ENCODE peak calls at places on chromosome 22, in four cellular contexts. One of them, this sample, is unnamed. For H3K4me1, the result is how much of the 10 kb centered on the place peaks cover.

GRCh38 chr22:24947881-24948280 is 1.4 kb upstream of the LHFPL7 start:
- DNase-seq in fibroblast of lung: no peak
- DNase-seq in thoracic aorta: no peak
- DNase-seq in right atrium auricular region: no peak
- DNase-seq in this sample: no peak

GRCh38 chr22:43378011-43378704 is 33.7 kb upstream of the MPPED1 start:
- DNase-seq in fibroblast of lung: peak
- DNase-seq in thoracic aorta: no peak
- DNase-seq in right atrium auricular region: no peak
- DNase-seq in this sample: no peak

GRCh38 chr22:25908755-25909154 is 166.8 kb downstream of the MYO18B start:
- DNase-seq in fibroblast of lung: no peak
- DNase-seq in thoracic aorta: no peak
- DNase-seq in right atrium auricular region: no peak
- DNase-seq in this sample: no peak

GRCh38 chr22:44819966-44820631 is 67.7 kb downstream of the ARHGAP8 start:
- DNase-seq in fibroblast of lung: no peak
- DNase-seq in thoracic aorta: no peak
- DNase-seq in right atrium auricular region: no peak
- DNase-seq in this sample: no peak

GRCh38 chr22:38017272-38017920 is 33.0 kb upstream of the SOX10 start:
- DNase-seq in fibroblast of lung: peak
- DNase-seq in thoracic aorta: no peak
- DNase-seq in right atrium auricular region: peak
- DNase-seq in this sample: no peak

GRCh38 chr22:41927813-41928212 is 1.2 kb upstream of the TNFRSF13C start:
- DNase-seq in fibroblast of lung: no peak
- DNase-seq in thoracic aorta: no peak
- DNase-seq in right atrium auricular region: no peak
- DNase-seq in this sample: no peak

GRCh38 chr22:42920101-42920820 is 63.2 kb upstream of the ARFGAP3 start:
- DNase-seq in fibroblast of lung: no peak
- DNase-seq in thoracic aorta: no peak
- DNase-seq in right atrium auricular region: no peak
- DNase-seq in this sample: no peak

GRCh38 chr22:25176799-25177198 is 22.9 kb upstream of the CRYBB3 start:
- DNase-seq in fibroblast of lung: no peak
- DNase-seq in thoracic aorta: no peak
- DNase-seq in right atrium auricular region: no peak
- DNase-seq in this sample: no peak

GRCh38 chr22:37330200-37331033 is 48.1 kb downstream of the CYTH4 start:
- DNase-seq in fibroblast of lung: peak
- DNase-seq in thoracic aorta: no peak
- DNase-seq in right atrium auricular region: no peak
- DNase-seq in this sample: no peak

GRCh38 chr22:43587574-43587973 is 175.8 kb downstream of the MPPED1 start:
- DNase-seq in fibroblast of lung: peak
- DNase-seq in thoracic aorta: no peak
- DNase-seq in right atrium auricular region: no peak
- DNase-seq in this sample: peak

GRCh38 chr22:47659467-47660302 is 897.2 kb downstream of the TBC1D22A start:
- DNase-seq in fibroblast of lung: no peak
- DNase-seq in thoracic aorta: no peak
- DNase-seq in right atrium auricular region: no peak
- DNase-seq in this sample: peak

GRCh38 chr22:31248965-31249940 is 37.2 kb downstream of the LIMK2 start:
- DNase-seq in fibroblast of lung: no peak
- DNase-seq in thoracic aorta: no peak
- DNase-seq in right atrium auricular region: no peak
- DNase-seq in this sample: no peak

GRCh38 chr22:37496651-37497599 is 10.7 kb upstream of the MFNG start:
- DNase-seq in fibroblast of lung: peak
- DNase-seq in thoracic aorta: no peak
- DNase-seq in right atrium auricular region: no peak
- DNase-seq in this sample: no peak

GRCh38 chr22:37329239-37330140 is 47.2 kb downstream of the CYTH4 start:
- DNase-seq in fibroblast of lung: peak
- DNase-seq in thoracic aorta: no peak
- DNase-seq in right atrium auricular region: no peak
- DNase-seq in this sample: no peak

GRCh38 chr22:36197065-36197440 is 4.6 kb downstream of the APOL4 start:
- DNase-seq in fibroblast of lung: peak
- DNase-seq in thoracic aorta: no peak
- DNase-seq in right atrium auricular region: peak
- DNase-seq in this sample: no peak

GRCh38 chr22:38176170-38176741 is 5.4 kb downstream of the PLA2G6 start:
- DNase-seq in fibroblast of lung: peak
- DNase-seq in thoracic aorta: no peak
- DNase-seq in right atrium auricular region: peak
- DNase-seq in this sample: no peak

GRCh38 chr22:31089101-31090100 is 8.3 kb downstream of the SMTN start:
- DNase-seq in fibroblast of lung: peak
- DNase-seq in thoracic aorta: no peak
- DNase-seq in right atrium auricular region: no peak
- DNase-seq in this sample: peak

GRCh38 chr22:25448435-25449051 is 115.9 kb upstream of the GRK3 start:
- DNase-seq in fibroblast of lung: peak
- DNase-seq in thoracic aorta: no peak
- DNase-seq in right atrium auricular region: no peak
- DNase-seq in this sample: no peak

GRCh38 chr22:41974691-41975290 is 5.5 kb downstream of the SEPTIN3 start:
- DNase-seq in fibroblast of lung: no peak
- DNase-seq in thoracic aorta: no peak
- DNase-seq in right atrium auricular region: no peak
- DNase-seq in this sample: no peak

GRCh38 chr22:43013355-43014061 is 1.4 kb downstream of the PACSIN2 start:
- DNase-seq in fibroblast of lung: no peak
- DNase-seq in thoracic aorta: no peak
- DNase-seq in right atrium auricular region: no peak
- DNase-seq in this sample: no peak

GRCh38 chr22:36860821-36861659 is at the start of gene NCF4:
- DNase-seq in fibroblast of lung: no peak
- DNase-seq in thoracic aorta: peak
- DNase-seq in right atrium auricular region: peak
- DNase-seq in this sample: no peak

GRCh38 chr22:39469681-39470461 is 13.1 kb downstream of the MGAT3 start:
- DNase-seq in fibroblast of lung: no peak
- DNase-seq in thoracic aorta: no peak
- DNase-seq in right atrium auricular region: no peak
- DNase-seq in this sample: no peak

GRCh38 chr22:39311592-39312400 is 7.6 kb downstream of the RPL3 start:
- DNase-seq in fibroblast of lung: no peak
- DNase-seq in thoracic aorta: no peak
- DNase-seq in right atrium auricular region: no peak
- DNase-seq in this sample: no peak

GRCh38 chr22:44755956-44756361 is 3.6 kb downstream of the ARHGAP8 start:
- DNase-seq in fibroblast of lung: no peak
- DNase-seq in thoracic aorta: no peak
- DNase-seq in right atrium auricular region: no peak
- DNase-seq in this sample: no peak

GRCh38 chr22:43159484-43160178 is 8.3 kb downstream of the TSPO start:
- DNase-seq in fibroblast of lung: no peak
- DNase-seq in thoracic aorta: no peak
- DNase-seq in right atrium auricular region: no peak
- DNase-seq in this sample: no peak

GRCh38 chr22:24164243-24164642 is 17.0 kb upstream of the SUSD2 start:
- DNase-seq in fibroblast of lung: no peak
- DNase-seq in thoracic aorta: no peak
- DNase-seq in right atrium auricular region: no peak
- DNase-seq in this sample: no peak

GRCh38 chr22:35133702-35134395 is 67.9 kb downstream of the ISX start:
- DNase-seq in fibroblast of lung: no peak
- DNase-seq in thoracic aorta: no peak
- DNase-seq in right atrium auricular region: no peak
- DNase-seq in this sample: no peak
- H3K4me1 ChIP-seq in fibroblast of lung: under half
- H3K4me1 ChIP-seq in thoracic aorta: under half
- H3K4me1 ChIP-seq in right atrium auricular region: under half
- H3K4me1 ChIP-seq in this sample: under half

DNA sequence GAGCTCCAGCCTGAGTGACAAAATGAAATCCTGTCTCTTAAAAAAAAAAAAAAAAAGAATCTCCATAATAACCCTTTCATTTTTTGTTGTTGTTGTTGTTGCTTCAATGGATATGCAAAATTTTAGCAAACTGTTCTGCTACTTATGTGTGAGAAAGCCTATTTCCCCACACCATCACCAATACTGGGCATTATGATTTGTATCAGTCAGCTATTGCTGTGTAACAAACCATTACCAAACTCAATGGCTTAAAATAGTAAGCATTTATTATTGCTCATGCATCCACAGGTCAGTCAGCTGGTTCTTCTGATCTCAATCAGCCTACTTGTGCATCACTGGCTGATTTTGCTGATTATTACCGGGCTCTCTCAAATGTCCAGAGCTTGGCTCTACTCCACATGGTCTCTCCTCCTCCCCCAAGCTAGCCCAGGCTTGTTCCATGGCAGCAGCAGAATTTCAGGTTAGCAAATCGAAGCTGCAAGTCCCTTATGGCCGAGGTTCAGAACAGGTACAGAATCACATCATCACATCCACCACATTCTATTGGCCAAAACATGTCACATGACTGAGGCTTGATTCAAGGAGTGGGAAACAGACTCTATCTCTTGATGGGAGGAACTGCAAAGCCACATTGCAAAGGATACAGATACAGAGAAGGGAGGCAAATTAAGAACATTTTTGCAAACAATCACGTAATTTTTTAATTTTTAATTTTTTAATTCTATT is 135.1 kb downstream of the MN1 start:
- DNase-seq in fibroblast of lung: no peak
- DNase-seq in thoracic aorta: no peak
- DNase-seq in right atrium auricular region: no peak
- DNase-seq in this sample: no peak
- H3K4me1 ChIP-seq in fibroblast of lung: under half
- H3K4me1 ChIP-seq in thoracic aorta: under half
- H3K4me1 ChIP-seq in right atrium auricular region: half or more
- H3K4me1 ChIP-seq in this sample: under half

GRCh38 chr22:20558534-20558933 is 51.1 kb downstream of the MED15 start:
- DNase-seq in fibroblast of lung: no peak
- DNase-seq in thoracic aorta: no peak
- DNase-seq in right atrium auricular region: no peak
- DNase-seq in this sample: no peak

GRCh38 chr22:20560716-20561115 is 53.3 kb downstream of the MED15 start:
- DNase-seq in fibroblast of lung: no peak
- DNase-seq in thoracic aorta: no peak
- DNase-seq in right atrium auricular region: no peak
- DNase-seq in this sample: no peak

GRCh38 chr22:20561882-20562281 is 54.5 kb downstream of the MED15 start:
- DNase-seq in fibroblast of lung: no peak
- DNase-seq in thoracic aorta: no peak
- DNase-seq in right atrium auricular region: no peak
- DNase-seq in this sample: no peak

GRCh38 chr22:20562607-20563463 is 55.4 kb downstream of the MED15 start:
- DNase-seq in fibroblast of lung: no peak
- DNase-seq in thoracic aorta: no peak
- DNase-seq in right atrium auricular region: no peak
- DNase-seq in this sample: no peak

DNA sequence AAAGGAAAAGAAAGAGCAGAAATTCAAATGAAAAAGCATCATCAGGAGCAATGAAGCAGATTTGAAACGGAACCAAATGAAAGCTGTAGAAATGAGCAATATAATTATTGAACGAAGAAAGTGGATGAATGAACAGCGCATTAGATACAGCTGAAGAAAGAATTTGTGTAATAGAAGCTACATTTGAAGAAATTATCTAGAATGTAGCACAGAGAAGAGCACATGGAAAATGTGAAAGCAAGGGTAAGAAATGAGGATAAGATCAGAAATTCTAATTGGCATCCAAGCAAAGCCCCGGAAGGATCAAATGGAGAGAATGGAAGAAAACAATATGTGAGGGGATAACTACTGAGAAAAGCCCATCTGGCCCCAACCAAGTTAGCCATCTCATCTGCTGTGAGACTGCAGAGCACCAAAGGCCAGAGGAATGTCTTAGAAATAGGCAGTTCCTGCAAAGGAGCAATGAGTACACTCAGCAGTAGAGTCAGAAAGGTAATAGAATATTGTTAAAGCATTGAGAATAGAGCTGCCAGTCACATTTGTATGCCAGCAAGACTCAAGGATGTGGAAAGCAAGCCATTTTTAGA is 51.9 kb downstream of the MED15 start:
- DNase-seq in fibroblast of lung: no peak
- DNase-seq in thoracic aorta: no peak
- DNase-seq in right atrium auricular region: no peak
- DNase-seq in this sample: no peak
- H3K4me1 ChIP-seq in fibroblast of lung: under half
- H3K4me1 ChIP-seq in thoracic aorta: under half
- H3K4me1 ChIP-seq in right atrium auricular region: under half
- H3K4me1 ChIP-seq in this sample: under half

GRCh38 chr22:28967969-28968368 is 84.6 kb downstream of the ZNRF3 start:
- DNase-seq in fibroblast of lung: no peak
- DNase-seq in thoracic aorta: no peak
- DNase-seq in right atrium auricular region: no peak
- DNase-seq in this sample: no peak
- H3K4me1 ChIP-seq in fibroblast of lung: under half
- H3K4me1 ChIP-seq in thoracic aorta: under half
- H3K4me1 ChIP-seq in right atrium auricular region: under half
- H3K4me1 ChIP-seq in this sample: under half

GRCh38 chr22:49814856-49815255 is 12.8 kb downstream of the BRD1 start:
- DNase-seq in fibroblast of lung: no peak
- DNase-seq in thoracic aorta: no peak
- DNase-seq in right atrium auricular region: no peak
- DNase-seq in this sample: no peak
- H3K4me1 ChIP-seq in fibroblast of lung: under half
- H3K4me1 ChIP-seq in thoracic aorta: under half
- H3K4me1 ChIP-seq in right atrium auricular region: under half
- H3K4me1 ChIP-seq in this sample: half or more

DNA sequence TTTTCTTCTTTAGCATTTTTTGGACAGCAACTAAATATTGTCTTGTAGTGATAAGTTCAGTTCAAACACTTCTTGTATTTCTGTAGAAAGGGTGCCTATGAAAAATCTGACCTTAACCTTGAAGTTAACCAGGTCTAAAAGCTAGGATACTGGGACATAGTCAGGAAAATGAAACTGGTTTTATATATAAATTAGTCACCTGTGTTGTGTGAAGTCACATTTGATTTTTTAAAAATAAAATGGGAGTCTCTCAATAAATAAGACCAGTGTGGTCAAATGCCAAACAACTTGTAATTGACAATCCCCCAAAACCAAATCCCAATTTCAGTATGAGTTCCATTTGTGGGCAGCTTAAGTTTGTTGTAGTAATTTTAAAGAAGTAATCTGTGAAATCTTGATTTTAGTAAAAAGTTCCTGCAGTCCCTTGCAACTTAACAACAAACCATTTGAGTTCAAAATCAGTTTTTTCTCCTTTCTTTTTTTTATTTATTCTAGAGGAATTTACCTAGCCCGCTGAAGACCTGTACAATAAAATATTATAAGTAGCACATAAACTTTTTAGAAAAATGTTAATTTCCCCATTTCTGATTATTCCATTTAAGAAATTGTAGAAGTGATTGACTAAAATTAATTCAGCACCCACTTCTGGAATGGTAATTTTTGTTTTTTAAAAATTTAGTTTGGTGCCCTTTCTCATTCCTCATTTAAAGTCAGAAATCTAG is 84.4 kb upstream of the PPARA start:
- DNase-seq in fibroblast of lung: no peak
- DNase-seq in thoracic aorta: no peak
- DNase-seq in right atrium auricular region: no peak
- DNase-seq in this sample: no peak
- H3K4me1 ChIP-seq in fibroblast of lung: under half
- H3K4me1 ChIP-seq in thoracic aorta: half or more
- H3K4me1 ChIP-seq in right atrium auricular region: half or more
- H3K4me1 ChIP-seq in this sample: half or more

This sample was measured in esophagus muscularis mucosa.